ENCODE peak calls at places on chromosomes 2 and 18, in eight cellular contexts. N is CD8-positive, alpha-beta T cell; L is GM13977; Z is A549; P is heart left ventricle; A is AG04449; F is activated B cell treated with CpG ODN at 0.5 μM for 24 hours; U is cardiac fibroblast. R is an unnamed sample.

GRCh38 chr18:45167631-45168225 is 447.5 kb upstream of the SLC14A2 start:
- DNase-seq in N (no peak), L (no peak), Z (no peak), P (no peak), A (no peak), F (no peak), U (peak; percentile 32), R (no peak)

GRCh38 chr2:102063948-102064678 is 72.4 kb downstream of the IL1R2 start:
- DNase-seq in N (no peak), L (no peak), Z (peak; percentile 92), P (peak; percentile 93), A (peak; percentile 95), F (no peak), U (peak; percentile 100), R (no peak)

GRCh38 chr2:239106314-239106908 is 258.5 kb downstream of the TWIST2 start:
- DNase-seq in N (no peak), L (peak; percentile 71), Z (peak; percentile 73), P (no peak), A (peak; percentile 7), F (no peak), U (peak; percentile 77), R (no peak)

GRCh38 chr18:68757121-68757520 is 40.8 kb upstream of the CCDC102B start:
- DNase-seq in N (no peak), L (no peak), Z (no peak), P (no peak), A (no peak), F (no peak), U (peak; percentile 66), R (no peak)

GRCh38 chr18:8994603-8995002 is 107.9 kb upstream of the NDUFV2 start:
- DNase-seq in N (no peak), L (no peak), Z (peak; percentile 38), P (no peak), A (no peak), F (no peak), U (no peak), R (no peak)

GRCh38 chr2:173874899-173875247 is 90.3 kb downstream of the SP3 start:
- DNase-seq in N (no peak), L (peak; percentile 38), Z (no peak), P (no peak), A (no peak), F (peak; percentile 39), U (no peak), R (no peak)

GRCh38 chr2:170369894-170370293 is 191.9 kb downstream of the MYO3B start:
- DNase-seq in N (no peak), L (no peak), Z (peak; percentile 30), P (no peak), A (no peak), F (no peak), U (peak; percentile 42), R (no peak)

GRCh38 chr2:207128867-207129266 is 36.9 kb downstream of the KLF7 start:
- DNase-seq in N (no peak), L (no peak), Z (no peak), P (no peak), A (no peak), F (no peak), U (no peak), R (no peak)

GRCh38 chr18:37180086-37180485 is 351.2 kb downstream of the KIAA1328 start:
- DNase-seq in N (no peak), L (no peak), Z (no peak), P (no peak), A (no peak), F (no peak), U (no peak), R (no peak)

GRCh38 chr2:237464757-237465391 is 22.2 kb upstream of the MLPH start:
- DNase-seq in N (no peak), L (no peak), Z (no peak), P (no peak), A (no peak), F (no peak), U (no peak), R (no peak)

GRCh38 chr2:209331291-209331844 is 92.5 kb upstream of the MAP2 start:
- DNase-seq in N (no peak), L (peak; percentile 11), Z (peak; percentile 66), P (no peak), A (no peak), F (no peak), U (peak; percentile 58), R (no peak)
- TF ChIP-seq CTCF in N (no peak), L (peak; percentile 50), Z (peak; percentile 54), P (peak; percentile 1), A (peak; percentile 17), F (no peak), U (peak; percentile 46), R (no peak)

GRCh38 chr2:108212671-108213070 is 27.1 kb upstream of the SULT1C3 start:
- DNase-seq in N (no peak), L (no peak), Z (no peak), P (no peak), A (no peak), F (no peak), U (no peak), R (no peak)

GRCh38 chr2:108217211-108217610 is 22.6 kb upstream of the SULT1C3 start:
- DNase-seq in N (no peak), L (no peak), Z (no peak), P (no peak), A (no peak), F (no peak), U (no peak), R (no peak)

GRCh38 chr2:108219688-108220087 is 20.1 kb upstream of the SULT1C3 start:
- DNase-seq in N (no peak), L (no peak), Z (no peak), P (no peak), A (no peak), F (no peak), U (no peak), R (no peak)

GRCh38 chr2:108220191-108220590 is 19.6 kb upstream of the SULT1C3 start:
- DNase-seq in N (no peak), L (no peak), Z (no peak), P (no peak), A (no peak), F (no peak), U (no peak), R (no peak)

DNA sequence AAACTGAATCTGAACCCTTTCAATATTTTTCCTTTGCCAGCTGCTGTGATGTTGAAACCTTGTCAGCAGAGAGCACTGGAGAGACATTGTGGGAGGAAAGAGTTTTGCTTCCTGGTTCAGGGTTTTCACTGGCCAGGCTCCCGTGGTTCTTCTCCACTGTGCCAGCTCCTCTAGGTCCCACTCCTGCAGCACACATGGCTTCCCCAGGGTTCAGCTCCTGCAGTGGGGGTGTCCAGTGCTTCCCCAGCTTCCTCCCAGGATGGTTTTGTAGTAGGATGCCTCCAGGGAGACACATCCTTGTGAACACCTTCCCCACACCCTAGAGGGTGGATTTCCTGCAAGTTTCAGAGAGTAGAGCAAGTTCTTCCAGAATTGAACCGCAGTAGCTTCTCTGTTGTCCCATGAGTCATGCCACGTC is 24.0 kb upstream of the SULT1C3 start:
- DNase-seq in N (no peak), L (peak; percentile 7), Z (peak; percentile 71), P (no peak), A (no peak), F (no peak), U (peak; percentile 8), R (no peak)
- TF ChIP-seq CTCF in N (no peak), L (no peak), Z (peak; percentile 79), P (no peak), A (peak; percentile 49), F (no peak), U (peak; percentile 40), R (no peak)

DNA sequence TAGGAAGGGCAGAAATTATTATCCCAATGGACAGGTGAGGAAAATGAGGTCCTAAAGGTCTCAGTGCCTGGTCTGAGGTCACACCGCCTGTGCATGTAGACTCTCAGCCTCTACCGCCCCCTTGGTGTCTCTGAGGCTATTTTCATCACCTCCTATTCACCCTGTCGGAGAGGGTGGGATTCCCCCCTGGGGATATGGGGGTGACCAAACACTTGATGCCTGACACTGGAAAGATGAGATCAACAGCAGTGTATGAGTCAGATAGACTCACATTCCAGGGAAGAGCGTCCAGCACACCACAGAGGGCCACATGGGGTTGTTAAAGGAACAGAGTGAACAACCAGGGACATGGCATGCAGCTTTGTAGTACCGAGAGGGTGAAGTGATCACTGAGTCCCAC is 199.7 kb downstream of the SMAD2 start:
- DNase-seq in N (no peak), L (no peak), Z (no peak), P (no peak), A (no peak), F (no peak), U (no peak), R (no peak)
- TF ChIP-seq CTCF in N (no peak), L (no peak), Z (no peak), P (no peak), A (no peak), F (no peak), U (no peak), R (no peak)

DNA sequence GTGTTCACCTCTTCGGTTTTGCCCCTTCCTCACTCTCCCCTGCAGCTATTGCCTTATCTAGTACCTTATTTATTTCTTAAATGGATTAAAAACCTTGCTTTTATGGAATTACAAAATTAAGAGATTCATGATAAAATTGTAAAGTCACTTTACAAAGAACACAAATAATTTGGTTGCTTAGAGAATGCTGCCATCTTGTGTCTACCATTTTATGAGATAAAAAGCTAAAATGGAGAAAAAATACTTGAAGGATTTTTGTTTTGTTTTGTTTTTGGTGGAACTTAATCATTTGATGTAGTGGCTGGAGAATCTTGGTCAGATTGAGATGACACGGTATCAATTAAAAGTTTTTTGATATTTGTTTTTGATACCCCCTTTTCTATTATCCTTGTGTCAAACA is 69.6 kb downstream of the R3HDM1 start:
- DNase-seq in N (no peak), L (no peak), Z (peak; percentile 12), P (no peak), A (no peak), F (no peak), U (peak; percentile 24), R (no peak)
- TF ChIP-seq CTCF in N (peak; percentile 46), L (no peak), Z (peak; percentile 30), P (peak; percentile 10), A (no peak), F (no peak), U (no peak), R (no peak)

DNA sequence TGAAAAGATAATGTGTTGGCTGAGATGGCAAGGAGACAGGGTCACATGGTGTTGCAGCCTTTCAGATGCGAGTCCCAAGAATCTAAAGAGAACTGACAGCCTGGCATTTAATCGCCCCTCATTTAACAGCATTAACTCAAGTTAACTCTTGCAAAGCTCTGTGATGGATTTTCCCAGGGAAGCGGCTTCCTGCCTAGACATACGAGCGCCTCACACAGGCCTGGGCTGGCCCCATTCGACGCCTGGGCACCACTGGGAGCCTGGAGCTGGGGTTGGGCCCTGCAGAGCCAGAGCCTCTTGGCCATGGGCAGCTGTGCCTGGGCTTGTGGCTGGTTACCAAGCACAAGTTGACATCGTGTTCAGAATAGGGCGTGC is 140.8 kb downstream of the SEPTIN10 start:
- DNase-seq in N (no peak), L (no peak), Z (no peak), P (peak; percentile 18), A (no peak), F (no peak), U (no peak), R (no peak)
- TF ChIP-seq CTCF in N (no peak), L (no peak), Z (no peak), P (no peak), A (no peak), F (no peak), U (no peak), R (no peak)

R was measured in natural killer cell.